ENCODE peak calls at places on chromosomes 16 and 17, in nine cellular contexts. W, Y, C, B, J, U, E, D and V are unnamed samples.

GRCh38 chr17:66814026-66814425 is 20.9 kb upstream of the CACNG5 start:
- DNase-seq in W (no peak), Y (no peak), C (no peak), B (no peak), J (no peak), U (no peak), E (no peak), D (no peak), V (no peak)

GRCh38 chr16:88993006-88993787 is 16.2 kb upstream of the CBFA2T3 start:
- DNase-seq in W (no peak), Y (no peak), C (no peak), B (no peak), J (no peak), U (no peak), E (no peak), D (no peak), V (no peak)

GRCh38 chr16:64351116-64351515 is 770.7 kb downstream of the CDH11 start:
- DNase-seq in W (no peak), Y (no peak), C (no peak), B (no peak), J (no peak), U (no peak), E (no peak), D (no peak), V (no peak)

GRCh38 chr16:75065149-75065807 is 51.3 kb downstream of the LDHD start:
- DNase-seq in W (no peak), Y (no peak), C (no peak), B (no peak), J (no peak), U (no peak), E (no peak), D (no peak), V (no peak)

GRCh38 chr16:85136705-85137322 is 24.5 kb upstream of the CIBAR2 start:
- DNase-seq in W (peak; percentile 67), Y (no peak), C (no peak), B (peak; percentile 78), J (peak; percentile 82), U (peak; percentile 29), E (no peak), D (peak; percentile 52), V (peak; percentile 75)

GRCh38 chr16:66376577-66377326 is 10.3 kb downstream of the CDH5 start:
- DNase-seq in W (no peak), Y (no peak), C (no peak), B (no peak), J (no peak), U (no peak), E (no peak), D (no peak), V (no peak)

GRCh38 chr17:67578058-67578457 is 139.7 kb upstream of the NOL11 start:
- DNase-seq in W (no peak), Y (no peak), C (no peak), B (no peak), J (no peak), U (no peak), E (no peak), D (no peak), V (no peak)

GRCh38 chr17:40932608-40933007 is 4.8 kb downstream of the KRT23 start:
- DNase-seq in W (no peak), Y (peak; percentile 61), C (no peak), B (no peak), J (no peak), U (no peak), E (no peak), D (no peak), V (no peak)

GRCh38 chr17:79919164-79919585 is 79.9 kb upstream of the CBX4 start:
- DNase-seq in W (peak; percentile 88), Y (peak; percentile 9), C (peak; percentile 81), B (peak; percentile 94), J (peak; percentile 98), U (no peak), E (peak; percentile 42), D (peak; percentile 89), V (peak; percentile 96)

GRCh38 chr16:20811889-20812439 is 5.6 kb downstream of the REXO5 start:
- DNase-seq in W (no peak), Y (no peak), C (no peak), B (no peak), J (no peak), U (no peak), E (no peak), D (no peak), V (no peak)

GRCh38 chr16:51553314-51553713 is 402.2 kb upstream of the SALL1 start:
- DNase-seq in W (no peak), Y (no peak), C (no peak), B (no peak), J (no peak), U (no peak), E (no peak), D (no peak), V (no peak)

GRCh38 chr17:39791296-39791992 is 53.7 kb downstream of the GRB7 start:
- DNase-seq in W (no peak), Y (no peak), C (no peak), B (no peak), J (no peak), U (no peak), E (no peak), D (no peak), V (no peak)

GRCh38 chr17:16973760-16974540 is 2.0 kb upstream of the TNFRSF13B start:
- DNase-seq in W (no peak), Y (no peak), C (no peak), B (no peak), J (no peak), U (no peak), E (no peak), D (no peak), V (no peak)

GRCh38 chr17:16972346-16972745 is 428 bp upstream of the TNFRSF13B start:
- DNase-seq in W (no peak), Y (no peak), C (no peak), B (no peak), J (no peak), U (no peak), E (no peak), D (no peak), V (no peak)

GRCh38 chr17:16969931-16970906 is 1.7 kb downstream of the TNFRSF13B start:
- DNase-seq in W (no peak), Y (no peak), C (no peak), B (no peak), J (no peak), U (no peak), E (no peak), D (no peak), V (no peak)

GRCh38 chr17:16971458-16972338 is at the start of gene TNFRSF13B:
- DNase-seq in W (no peak), Y (no peak), C (no peak), B (no peak), J (no peak), U (no peak), E (no peak), D (no peak), V (no peak)

GRCh38 chr17:16968786-16969185 is 3.1 kb downstream of the TNFRSF13B start:
- DNase-seq in W (no peak), Y (no peak), C (no peak), B (no peak), J (no peak), U (no peak), E (no peak), D (no peak), V (no peak)
- H3K4me3 ChIP-seq in W (no peak overlapping the region), Y (no peak overlapping the region), C (no peak overlapping the region), B (no peak overlapping the region), J (no peak overlapping the region), U (no peak overlapping the region), E (no peak overlapping the region), D (no peak overlapping the region), V (no peak overlapping the region)

DNA sequence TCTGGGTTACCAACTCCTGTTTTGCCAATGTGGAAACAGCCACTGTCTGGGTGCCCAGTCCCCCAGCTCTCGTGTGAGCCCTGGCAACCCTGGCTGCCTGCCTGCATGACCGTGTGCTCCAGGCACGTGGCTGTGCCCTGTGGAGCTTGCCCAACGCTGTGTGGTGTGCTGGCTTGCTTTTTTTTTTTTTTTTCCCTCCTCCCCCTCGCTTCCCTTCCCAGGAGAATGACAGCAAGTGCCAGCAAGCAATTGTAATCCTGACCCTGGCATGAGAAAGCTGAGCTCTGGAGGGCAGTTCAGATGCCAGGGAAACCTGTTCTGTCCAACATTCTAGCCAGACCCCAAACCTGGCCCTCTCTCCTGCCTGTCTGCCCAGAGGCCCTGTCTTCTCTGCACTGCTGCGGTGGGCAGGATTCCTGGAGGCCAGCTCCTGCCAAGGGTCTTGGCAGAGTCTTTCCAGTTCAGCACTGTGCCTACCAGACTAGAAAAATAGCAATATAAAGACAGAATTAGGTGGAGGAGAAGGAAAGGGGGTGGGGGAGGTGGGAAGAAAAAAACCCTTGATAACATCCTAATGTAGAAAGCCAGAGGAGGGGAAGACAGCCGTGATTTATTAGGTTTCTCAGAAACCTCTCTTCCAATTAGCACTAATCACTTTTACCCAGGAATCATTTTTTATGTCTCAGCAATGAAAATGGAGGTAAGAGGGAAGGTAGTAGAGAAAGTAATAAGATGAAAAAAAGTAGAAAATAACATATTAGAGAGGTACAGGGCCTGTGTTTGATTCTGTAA is 9.0 kb downstream of the HLF start:
- DNase-seq in W (peak; percentile 79), Y (no peak), C (no peak), B (peak; percentile 84), J (peak; percentile 93), U (peak; percentile 38), E (peak; percentile 48), D (peak; percentile 74), V (peak; percentile 91)
- H3K4me3 ChIP-seq in W (peak overlapping the region; percentile 15), Y (no peak overlapping the region), C (no peak overlapping the region), B (no peak overlapping the region), J (no peak overlapping the region), U (peak overlapping the region; percentile 24), E (no peak overlapping the region), D (peak overlapping the region; percentile 35), V (no peak overlapping the region)

GRCh38 chr17:59149841-59150511 is 5.0 kb downstream of the SKA2 start:
- DNase-seq in W (no peak), Y (peak; percentile 15), C (no peak), B (no peak), J (no peak), U (no peak), E (no peak), D (no peak), V (no peak)
- H3K4me3 ChIP-seq in W (no peak overlapping the region), Y (no peak overlapping the region), C (no peak overlapping the region), B (no peak overlapping the region), J (no peak overlapping the region), U (no peak overlapping the region), E (no peak overlapping the region), D (no peak overlapping the region), V (no peak overlapping the region)

GRCh38 chr17:50218071-50218759 is 16.8 kb upstream of the COL1A1 start:
- DNase-seq in W (no peak), Y (no peak), C (no peak), B (no peak), J (no peak), U (peak; percentile 61), E (peak; percentile 72), D (no peak), V (no peak)

GRCh38 chr17:50218771-50219315 is 17.4 kb upstream of the COL1A1 start:
- DNase-seq in W (no peak), Y (peak; percentile 98), C (no peak), B (no peak), J (no peak), U (peak; percentile 89), E (peak; percentile 98), D (no peak), V (no peak)

GRCh38 chr17:50220811-50221210 is 19.4 kb upstream of the COL1A1 start:
- DNase-seq in W (no peak), Y (no peak), C (no peak), B (no peak), J (no peak), U (no peak), E (no peak), D (no peak), V (no peak)

GRCh38 chr17:50219345-50219744 is 17.9 kb upstream of the COL1A1 start:
- DNase-seq in W (no peak), Y (peak; percentile 94), C (peak; percentile 71), B (no peak), J (no peak), U (peak; percentile 89), E (peak; percentile 90), D (no peak), V (no peak)

GRCh38 chr17:50219939-50220465 is 18.6 kb upstream of the COL1A1 start:
- DNase-seq in W (no peak), Y (peak; percentile 84), C (no peak), B (peak; percentile 60), J (no peak), U (peak; percentile 89), E (peak; percentile 82), D (no peak), V (no peak)
- H3K4me3 ChIP-seq in W (no peak overlapping the region), Y (peak overlapping the region; percentile 37), C (no peak overlapping the region), B (no peak overlapping the region), J (no peak overlapping the region), U (peak overlapping the region; percentile 69), E (peak overlapping the region; percentile 29), D (no peak overlapping the region), V (no peak overlapping the region)